ENCODE peak calls at places on chromosomes 1 and 21, in eight cellular contexts. One of them, this sample, is unnamed.

GRCh38 chr1:107051266-107051665 is 5.2 kb upstream of the PRMT6 start:
- DNase-seq in endodermal cell: no peak
- DNase-seq in endothelial cell of umbilical vein: no peak
- DNase-seq in BE2C: no peak
- DNase-seq in tibial artery: no peak
- DNase-seq in body of pancreas: no peak
- DNase-seq in HL-60: no peak
- DNase-seq in CD8-positive, alpha-beta T cell: no peak
- DNase-seq in this sample: no peak

GRCh38 chr1:240732390-240732789 is 120.4 kb upstream of the GREM2 start:
- DNase-seq in endodermal cell: no peak
- DNase-seq in endothelial cell of umbilical vein: peak
- DNase-seq in BE2C: no peak
- DNase-seq in tibial artery: no peak
- DNase-seq in body of pancreas: no peak
- DNase-seq in HL-60: no peak
- DNase-seq in CD8-positive, alpha-beta T cell: no peak
- DNase-seq in this sample: peak

GRCh38 chr1:94883688-94884087 is 43.2 kb downstream of the CNN3 start:
- DNase-seq in endodermal cell: no peak
- DNase-seq in endothelial cell of umbilical vein: peak
- DNase-seq in BE2C: no peak
- DNase-seq in tibial artery: no peak
- DNase-seq in body of pancreas: peak
- DNase-seq in HL-60: no peak
- DNase-seq in CD8-positive, alpha-beta T cell: no peak
- DNase-seq in this sample: peak

GRCh38 chr21:21688877-21689276 is 690.7 kb downstream of the NCAM2 start:
- DNase-seq in endodermal cell: peak
- DNase-seq in endothelial cell of umbilical vein: no peak
- DNase-seq in BE2C: peak
- DNase-seq in tibial artery: no peak
- DNase-seq in body of pancreas: no peak
- DNase-seq in HL-60: no peak
- DNase-seq in CD8-positive, alpha-beta T cell: no peak
- DNase-seq in this sample: no peak

GRCh38 chr1:245823408-245824147 is 668.8 kb downstream of the KIF26B start:
- DNase-seq in endodermal cell: no peak
- DNase-seq in endothelial cell of umbilical vein: no peak
- DNase-seq in BE2C: no peak
- DNase-seq in tibial artery: no peak
- DNase-seq in body of pancreas: no peak
- DNase-seq in HL-60: no peak
- DNase-seq in CD8-positive, alpha-beta T cell: no peak
- DNase-seq in this sample: no peak

GRCh38 chr21:41653944-41654625 is 112.8 kb downstream of the RIPK4 start:
- DNase-seq in endodermal cell: no peak
- DNase-seq in endothelial cell of umbilical vein: no peak
- DNase-seq in BE2C: no peak
- DNase-seq in tibial artery: peak
- DNase-seq in body of pancreas: peak
- DNase-seq in HL-60: no peak
- DNase-seq in CD8-positive, alpha-beta T cell: no peak
- DNase-seq in this sample: no peak

GRCh38 chr1:6497215-6497866 is 5.9 kb upstream of the PLEKHG5 start:
- DNase-seq in endodermal cell: peak
- DNase-seq in endothelial cell of umbilical vein: peak
- DNase-seq in BE2C: peak
- DNase-seq in tibial artery: no peak
- DNase-seq in body of pancreas: peak
- DNase-seq in HL-60: peak
- DNase-seq in CD8-positive, alpha-beta T cell: peak
- DNase-seq in this sample: peak

GRCh38 chr1:27395441-27396195 is 3.2 kb downstream of the GPR3 start:
- DNase-seq in endodermal cell: peak
- DNase-seq in endothelial cell of umbilical vein: peak
- DNase-seq in BE2C: peak
- DNase-seq in tibial artery: peak
- DNase-seq in body of pancreas: peak
- DNase-seq in HL-60: peak
- DNase-seq in CD8-positive, alpha-beta T cell: peak
- DNase-seq in this sample: peak

GRCh38 chr1:66211521-66211920 is 322.4 kb upstream of the SGIP1 start:
- DNase-seq in endodermal cell: no peak
- DNase-seq in endothelial cell of umbilical vein: no peak
- DNase-seq in BE2C: no peak
- DNase-seq in tibial artery: no peak
- DNase-seq in body of pancreas: no peak
- DNase-seq in HL-60: no peak
- DNase-seq in CD8-positive, alpha-beta T cell: no peak
- DNase-seq in this sample: no peak

GRCh38 chr1:11862890-11863289 is 4.1 kb upstream of the NPPB start:
- DNase-seq in endodermal cell: no peak
- DNase-seq in endothelial cell of umbilical vein: peak
- DNase-seq in BE2C: no peak
- DNase-seq in tibial artery: no peak
- DNase-seq in body of pancreas: no peak
- DNase-seq in HL-60: no peak
- DNase-seq in CD8-positive, alpha-beta T cell: no peak
- DNase-seq in this sample: no peak

GRCh38 chr21:44870748-44871495 is 2.6 kb downstream of the PTTG1IP start:
- DNase-seq in endodermal cell: no peak
- DNase-seq in endothelial cell of umbilical vein: peak
- DNase-seq in BE2C: no peak
- DNase-seq in tibial artery: peak
- DNase-seq in body of pancreas: peak
- DNase-seq in HL-60: no peak
- DNase-seq in CD8-positive, alpha-beta T cell: no peak
- DNase-seq in this sample: no peak

GRCh38 chr1:61334718-61335589 is 252.6 kb downstream of the NFIA start:
- DNase-seq in endodermal cell: no peak
- DNase-seq in endothelial cell of umbilical vein: no peak
- DNase-seq in BE2C: peak
- DNase-seq in tibial artery: peak
- DNase-seq in body of pancreas: peak
- DNase-seq in HL-60: no peak
- DNase-seq in CD8-positive, alpha-beta T cell: no peak
- DNase-seq in this sample: no peak

GRCh38 chr1:61337471-61337870 is 255.1 kb downstream of the NFIA start:
- DNase-seq in endodermal cell: no peak
- DNase-seq in endothelial cell of umbilical vein: peak
- DNase-seq in BE2C: no peak
- DNase-seq in tibial artery: no peak
- DNase-seq in body of pancreas: no peak
- DNase-seq in HL-60: no peak
- DNase-seq in CD8-positive, alpha-beta T cell: no peak
- DNase-seq in this sample: no peak

GRCh38 chr1:61338899-61339298 is 256.5 kb downstream of the NFIA start:
- DNase-seq in endodermal cell: no peak
- DNase-seq in endothelial cell of umbilical vein: no peak
- DNase-seq in BE2C: no peak
- DNase-seq in tibial artery: no peak
- DNase-seq in body of pancreas: peak
- DNase-seq in HL-60: no peak
- DNase-seq in CD8-positive, alpha-beta T cell: no peak
- DNase-seq in this sample: no peak

GRCh38 chr1:61337981-61338848 is 255.9 kb downstream of the NFIA start:
- DNase-seq in endodermal cell: peak
- DNase-seq in endothelial cell of umbilical vein: peak
- DNase-seq in BE2C: peak
- DNase-seq in tibial artery: peak
- DNase-seq in body of pancreas: peak
- DNase-seq in HL-60: no peak
- DNase-seq in CD8-positive, alpha-beta T cell: no peak
- DNase-seq in this sample: no peak

DNA sequence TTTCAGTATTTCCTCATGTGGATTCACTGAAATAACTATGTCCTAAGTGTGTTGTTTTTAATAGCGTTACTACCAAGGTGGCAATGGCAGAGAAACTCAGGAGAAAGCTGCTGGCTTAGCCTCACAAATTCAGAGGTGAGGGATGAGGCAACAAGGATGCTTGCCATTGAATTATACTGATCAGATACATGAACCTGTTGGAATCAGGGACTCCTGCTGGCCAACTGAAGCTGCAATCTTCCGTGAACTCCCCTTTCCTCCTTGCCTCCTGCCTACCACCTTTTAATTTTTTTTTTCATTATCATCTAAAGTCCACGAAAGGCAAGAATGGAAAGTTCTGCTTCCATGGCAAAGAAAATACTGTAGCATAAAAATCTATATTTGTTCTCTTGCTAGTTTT is 254.7 kb downstream of the NFIA start:
- DNase-seq in endodermal cell: peak
- DNase-seq in endothelial cell of umbilical vein: peak
- DNase-seq in BE2C: no peak
- DNase-seq in tibial artery: no peak
- DNase-seq in body of pancreas: no peak
- DNase-seq in HL-60: no peak
- DNase-seq in CD8-positive, alpha-beta T cell: no peak
- DNase-seq in this sample: no peak
- TF ChIP-seq CTCF in endodermal cell: peak
- TF ChIP-seq CTCF in endothelial cell of umbilical vein: peak
- TF ChIP-seq CTCF in BE2C: peak
- TF ChIP-seq CTCF in tibial artery: peak
- TF ChIP-seq CTCF in body of pancreas: no peak
- TF ChIP-seq CTCF in HL-60: no peak
- TF ChIP-seq CTCF in CD8-positive, alpha-beta T cell: no peak
- TF ChIP-seq CTCF in this sample: no peak

GRCh38 chr1:244730934-244731434 is 78.1 kb downstream of the DESI2 start:
- DNase-seq in endodermal cell: no peak
- DNase-seq in endothelial cell of umbilical vein: peak
- DNase-seq in BE2C: no peak
- DNase-seq in tibial artery: no peak
- DNase-seq in body of pancreas: no peak
- DNase-seq in HL-60: no peak
- DNase-seq in CD8-positive, alpha-beta T cell: no peak
- DNase-seq in this sample: no peak

GRCh38 chr1:244731651-244732050 is 78.7 kb downstream of the DESI2 start:
- DNase-seq in endodermal cell: no peak
- DNase-seq in endothelial cell of umbilical vein: no peak
- DNase-seq in BE2C: no peak
- DNase-seq in tibial artery: no peak
- DNase-seq in body of pancreas: no peak
- DNase-seq in HL-60: no peak
- DNase-seq in CD8-positive, alpha-beta T cell: no peak
- DNase-seq in this sample: no peak

GRCh38 chr1:244735404-244735803 is 82.5 kb downstream of the DESI2 start:
- DNase-seq in endodermal cell: no peak
- DNase-seq in endothelial cell of umbilical vein: no peak
- DNase-seq in BE2C: no peak
- DNase-seq in tibial artery: no peak
- DNase-seq in body of pancreas: no peak
- DNase-seq in HL-60: no peak
- DNase-seq in CD8-positive, alpha-beta T cell: no peak
- DNase-seq in this sample: peak

GRCh38 chr1:244732846-244733450 is 80.0 kb downstream of the DESI2 start:
- DNase-seq in endodermal cell: no peak
- DNase-seq in endothelial cell of umbilical vein: no peak
- DNase-seq in BE2C: no peak
- DNase-seq in tibial artery: no peak
- DNase-seq in body of pancreas: no peak
- DNase-seq in HL-60: no peak
- DNase-seq in CD8-positive, alpha-beta T cell: no peak
- DNase-seq in this sample: no peak

GRCh38 chr1:244730153-244730933 is 77.4 kb downstream of the DESI2 start:
- DNase-seq in endodermal cell: peak
- DNase-seq in endothelial cell of umbilical vein: peak
- DNase-seq in BE2C: no peak
- DNase-seq in tibial artery: no peak
- DNase-seq in body of pancreas: peak
- DNase-seq in HL-60: peak
- DNase-seq in CD8-positive, alpha-beta T cell: no peak
- DNase-seq in this sample: peak
- H3K4me3 ChIP-seq in endodermal cell: peak
- H3K4me3 ChIP-seq in endothelial cell of umbilical vein: peak
- H3K4me3 ChIP-seq in BE2C: no peak
- H3K4me3 ChIP-seq in tibial artery: peak
- H3K4me3 ChIP-seq in body of pancreas: peak
- H3K4me3 ChIP-seq in HL-60: peak
- H3K4me3 ChIP-seq in CD8-positive, alpha-beta T cell: peak
- H3K4me3 ChIP-seq in this sample: peak

GRCh38 chr1:77218477-77219165 is 609 bp downstream of the PIGK start:
- DNase-seq in endodermal cell: no peak
- DNase-seq in endothelial cell of umbilical vein: no peak
- DNase-seq in BE2C: no peak
- DNase-seq in tibial artery: no peak
- DNase-seq in body of pancreas: no peak
- DNase-seq in HL-60: no peak
- DNase-seq in CD8-positive, alpha-beta T cell: no peak
- DNase-seq in this sample: no peak

GRCh38 chr1:77220687-77221463 is 1.6 kb upstream of the PIGK start:
- DNase-seq in endodermal cell: no peak
- DNase-seq in endothelial cell of umbilical vein: peak
- DNase-seq in BE2C: no peak
- DNase-seq in tibial artery: no peak
- DNase-seq in body of pancreas: no peak
- DNase-seq in HL-60: no peak
- DNase-seq in CD8-positive, alpha-beta T cell: no peak
- DNase-seq in this sample: no peak

GRCh38 chr1:77222496-77222895 is 3.3 kb upstream of the PIGK start:
- DNase-seq in endodermal cell: no peak
- DNase-seq in endothelial cell of umbilical vein: no peak
- DNase-seq in BE2C: no peak
- DNase-seq in tibial artery: no peak
- DNase-seq in body of pancreas: no peak
- DNase-seq in HL-60: no peak
- DNase-seq in CD8-positive, alpha-beta T cell: no peak
- DNase-seq in this sample: no peak

GRCh38 chr1:77219166-77219887 is at the start of gene PIGK:
- DNase-seq in endodermal cell: peak
- DNase-seq in endothelial cell of umbilical vein: peak
- DNase-seq in BE2C: peak
- DNase-seq in tibial artery: peak
- DNase-seq in body of pancreas: peak
- DNase-seq in HL-60: peak
- DNase-seq in CD8-positive, alpha-beta T cell: peak
- DNase-seq in this sample: peak
- TF ChIP-seq CTCF in endodermal cell: peak
- TF ChIP-seq CTCF in endothelial cell of umbilical vein: no peak
- TF ChIP-seq CTCF in BE2C: no peak
- TF ChIP-seq CTCF in tibial artery: no peak
- TF ChIP-seq CTCF in body of pancreas: no peak
- TF ChIP-seq CTCF in HL-60: no peak
- TF ChIP-seq CTCF in CD8-positive, alpha-beta T cell: no peak
- TF ChIP-seq CTCF in this sample: no peak

DNA sequence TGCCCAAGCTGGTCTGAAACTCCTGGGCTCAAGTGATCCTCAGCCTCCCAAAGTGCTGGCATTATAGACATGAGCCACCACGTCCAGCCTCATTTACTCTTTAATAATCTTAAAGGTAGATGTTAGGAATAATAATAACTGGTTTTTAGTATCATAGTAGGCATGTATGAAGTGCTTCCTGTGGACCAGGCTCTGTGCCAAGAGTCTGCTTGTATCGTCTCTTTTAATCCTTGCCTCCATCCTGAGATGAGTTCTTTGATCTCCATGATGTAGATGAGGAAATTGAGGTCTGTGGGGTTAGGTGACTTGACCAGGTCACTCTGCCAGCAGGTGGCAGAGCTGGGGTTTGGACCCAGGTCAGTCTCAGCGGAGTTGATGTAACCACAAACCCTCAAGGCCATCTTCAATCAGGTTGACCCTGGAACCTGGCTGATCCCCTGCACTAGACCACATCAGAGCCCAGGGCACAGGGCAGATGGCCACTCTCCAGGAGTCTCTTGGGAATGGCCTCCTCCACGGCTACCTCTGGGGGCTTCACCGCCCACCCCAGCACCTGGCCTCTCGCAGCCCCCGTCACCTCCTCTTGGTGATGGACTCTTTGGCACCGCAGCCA is 11.3 kb downstream of the EFHD2 start:
- DNase-seq in endodermal cell: no peak
- DNase-seq in endothelial cell of umbilical vein: no peak
- DNase-seq in BE2C: no peak
- DNase-seq in tibial artery: no peak
- DNase-seq in body of pancreas: peak
- DNase-seq in HL-60: no peak
- DNase-seq in CD8-positive, alpha-beta T cell: no peak
- DNase-seq in this sample: no peak
- H3K4me3 ChIP-seq in endodermal cell: no peak
- H3K4me3 ChIP-seq in endothelial cell of umbilical vein: no peak
- H3K4me3 ChIP-seq in BE2C: no peak
- H3K4me3 ChIP-seq in tibial artery: no peak
- H3K4me3 ChIP-seq in body of pancreas: no peak
- H3K4me3 ChIP-seq in HL-60: no peak
- H3K4me3 ChIP-seq in CD8-positive, alpha-beta T cell: no peak
- H3K4me3 ChIP-seq in this sample: no peak

This sample was measured in GM12865.